ENCODE peak calls at places on chromosomes 1 and 21, in six cellular contexts. Z is skeletal muscle cell, O is tibial artery, D is bronchial epithelial cell, G is fibroblast of lung, Q is heart left ventricle. W is an unnamed sample.

GRCh38 chr1:204073837-204074273 is 940 bp downstream of the SOX13 start:
- DNase-seq in D (no peak), Z (no peak), G (peak), O (no peak), Q (peak), W (no peak)

GRCh38 chr21:46322351-46323226 is 1.1 kb downstream of the C21orf58 start:
- DNase-seq in D (peak), Q (no peak), G (peak), O (no peak), Z (no peak), W (no peak)

GRCh38 chr1:38728176-38728908 is 131.2 kb downstream of the RRAGC start:
- DNase-seq in D (peak), G (peak), O (peak), Z (peak), Q (peak), W (no peak)

GRCh38 chr1:218350909-218351616 is 5.9 kb downstream of the TGFB2 start:
- DNase-seq in Q (no peak), D (peak), G (peak), O (no peak), Z (no peak), W (no peak)

GRCh38 chr1:50268049-50268448 is 155.2 kb downstream of the DMRTA2 start:
- DNase-seq in O (no peak), Q (no peak), D (peak), G (no peak), Z (no peak), W (no peak)

GRCh38 chr21:45050786-45051489 is 23.4 kb upstream of the ADARB1 start:
- DNase-seq in D (no peak), G (peak), O (peak), Z (peak), Q (no peak), W (no peak)

GRCh38 chr1:33029209-33029608 is 7.5 kb downstream of the AK2 start:
- DNase-seq in Z (no peak), O (no peak), Q (no peak), D (no peak), G (no peak), W (no peak)

GRCh38 chr1:33007190-33008050 is 29.3 kb downstream of the AK2 start:
- DNase-seq in Q (peak), Z (peak), G (peak), O (peak), D (peak), W (no peak)

GRCh38 chr21:38995755-38996154 is 187.5 kb downstream of the PSMG1 start:
- DNase-seq in O (no peak), G (no peak), Z (no peak), Q (no peak), D (no peak), W (no peak)

GRCh38 chr1:88608139-88608943 is 75.7 kb upstream of the PKN2 start:
- DNase-seq in Z (no peak), O (no peak), D (peak), G (peak), Q (no peak), W (peak)

GRCh38 chr1:96559707-96560588 is 161.6 kb upstream of the PTBP2 start:
- DNase-seq in O (peak), Q (no peak), Z (peak), D (peak), G (peak), W (no peak)

GRCh38 chr1:228348708-228349467 is 57.7 kb downstream of the TRIM11 start:
- DNase-seq in Q (peak), G (no peak), D (no peak), Z (no peak), O (peak), W (no peak)

GRCh38 chr1:91730781-91731732 is 154.9 kb downstream of the TGFBR3 start:
- DNase-seq in G (peak), Q (peak), O (peak), Z (peak), D (peak), W (peak)

DNA sequence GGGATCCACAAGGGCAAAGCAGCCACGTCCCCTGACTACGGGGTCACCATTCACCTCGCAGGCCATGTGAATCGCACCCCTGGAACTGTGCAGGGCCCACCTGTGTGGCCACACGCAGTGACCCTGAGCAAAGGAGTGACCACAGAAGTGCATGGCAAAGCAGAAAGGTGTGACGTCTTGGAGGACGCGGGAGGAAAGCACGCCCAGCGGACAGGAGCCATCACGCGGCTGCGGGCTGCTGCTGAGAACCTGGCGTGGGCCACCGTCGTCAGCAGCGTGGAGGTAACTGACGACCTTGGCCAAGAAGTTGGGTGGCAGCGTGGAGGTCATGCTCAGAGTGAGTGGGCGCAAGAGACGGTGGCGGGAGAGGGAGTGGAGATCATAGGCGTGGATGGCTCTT is 76.7 kb upstream of the C1orf174 start:
- DNase-seq in Z (no peak), Q (no peak), D (no peak), O (no peak), G (no peak), W (no peak)
- H3K4me3 ChIP-seq in Z (no peak), Q (no peak), D (no peak), O (no peak), G (no peak), W (no peak)

GRCh38 chr1:186854102-186854501 is 25.4 kb downstream of the PLA2G4A start:
- DNase-seq in Q (no peak), O (no peak), G (no peak), D (no peak), Z (no peak), W (no peak)

GRCh38 chr1:186849824-186850223 is 21.1 kb downstream of the PLA2G4A start:
- DNase-seq in Z (no peak), G (no peak), O (no peak), D (no peak), Q (no peak), W (no peak)

GRCh38 chr1:186848509-186849130 is 19.9 kb downstream of the PLA2G4A start:
- DNase-seq in G (no peak), D (peak), Z (no peak), O (no peak), Q (no peak), W (no peak)

GRCh38 chr1:186845581-186846210 is 16.9 kb downstream of the PLA2G4A start:
- DNase-seq in Z (no peak), Q (no peak), O (no peak), D (no peak), G (peak), W (no peak)

DNA sequence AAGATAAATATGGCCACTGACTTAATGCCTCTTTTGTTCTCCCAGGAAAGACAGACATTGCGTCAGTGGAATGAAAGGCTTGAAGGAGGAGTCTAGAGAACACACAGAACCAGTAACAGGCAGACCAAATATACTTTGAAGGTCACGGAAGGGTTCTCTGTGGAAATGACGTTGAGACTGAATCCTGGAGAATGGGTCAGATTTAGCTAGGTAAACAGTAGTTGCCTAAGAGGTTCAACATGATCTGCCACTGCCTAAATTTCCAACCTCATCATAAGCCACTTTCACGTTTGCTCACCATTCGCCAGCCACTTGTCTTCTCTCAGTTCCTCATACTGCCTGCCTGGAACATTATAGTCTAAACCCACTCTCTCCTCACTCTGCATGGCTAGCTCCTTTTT is 20.5 kb downstream of the PLA2G4A start:
- DNase-seq in G (no peak), Q (no peak), Z (no peak), O (no peak), D (no peak), W (no peak)
- H3K4me3 ChIP-seq in G (no peak), Q (no peak), Z (no peak), O (no peak), D (no peak), W (no peak)

GRCh38 chr1:8285965-8286364 is 31.9 kb upstream of the SLC45A1 start:
- DNase-seq in Z (no peak), Q (no peak), O (no peak), D (no peak), G (no peak), W (no peak)
- H3K4me3 ChIP-seq in Z (no peak), Q (no peak), O (no peak), D (no peak), G (no peak), W (no peak)

GRCh38 chr1:2427051-2427450 is 14.7 kb upstream of the PEX10 start:
- DNase-seq in Z (no peak), O (no peak), G (no peak), Q (no peak), D (no peak), W (no peak)
- H3K4me3 ChIP-seq in Z (no peak), O (no peak), G (no peak), Q (no peak), D (no peak), W (no peak)

DNA sequence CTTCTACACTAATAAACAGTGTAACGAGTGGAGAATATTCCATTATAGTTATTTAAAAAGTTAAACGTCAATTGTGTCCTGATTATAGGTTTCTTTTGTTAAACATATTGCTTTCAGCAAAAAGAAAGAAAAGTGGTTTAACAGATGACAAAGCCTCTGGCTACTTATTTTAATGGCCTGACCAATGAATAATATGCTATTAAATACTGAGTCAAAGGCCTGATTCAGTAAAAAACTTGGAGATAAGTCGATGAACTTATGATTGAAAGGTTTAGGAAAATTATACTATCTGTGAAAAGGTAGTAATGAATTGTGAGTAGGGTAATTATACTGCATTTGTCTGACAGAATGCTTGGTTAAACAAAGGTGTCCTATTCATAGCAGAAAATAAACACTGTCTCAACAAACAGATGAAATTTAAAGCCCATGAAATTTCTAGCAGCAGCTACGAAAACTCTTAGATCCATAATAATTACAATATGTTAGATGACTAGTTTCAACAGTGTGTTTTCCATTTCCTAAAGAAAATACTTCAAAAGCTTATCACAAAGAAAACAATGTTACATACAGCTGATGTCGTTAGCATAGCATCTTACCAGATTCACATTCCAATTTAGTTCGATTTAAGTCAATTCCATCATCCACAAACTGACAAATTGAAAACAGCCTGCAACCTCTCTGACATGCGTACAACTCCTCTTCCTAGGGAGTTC is 6.2 kb downstream of the TMEM59 start:
- DNase-seq in D (no peak), Q (no peak), O (no peak), Z (no peak), G (peak), W (no peak)
- H3K4me3 ChIP-seq in D (no peak), Q (no peak), O (no peak), Z (no peak), G (no peak), W (no peak)

DNA sequence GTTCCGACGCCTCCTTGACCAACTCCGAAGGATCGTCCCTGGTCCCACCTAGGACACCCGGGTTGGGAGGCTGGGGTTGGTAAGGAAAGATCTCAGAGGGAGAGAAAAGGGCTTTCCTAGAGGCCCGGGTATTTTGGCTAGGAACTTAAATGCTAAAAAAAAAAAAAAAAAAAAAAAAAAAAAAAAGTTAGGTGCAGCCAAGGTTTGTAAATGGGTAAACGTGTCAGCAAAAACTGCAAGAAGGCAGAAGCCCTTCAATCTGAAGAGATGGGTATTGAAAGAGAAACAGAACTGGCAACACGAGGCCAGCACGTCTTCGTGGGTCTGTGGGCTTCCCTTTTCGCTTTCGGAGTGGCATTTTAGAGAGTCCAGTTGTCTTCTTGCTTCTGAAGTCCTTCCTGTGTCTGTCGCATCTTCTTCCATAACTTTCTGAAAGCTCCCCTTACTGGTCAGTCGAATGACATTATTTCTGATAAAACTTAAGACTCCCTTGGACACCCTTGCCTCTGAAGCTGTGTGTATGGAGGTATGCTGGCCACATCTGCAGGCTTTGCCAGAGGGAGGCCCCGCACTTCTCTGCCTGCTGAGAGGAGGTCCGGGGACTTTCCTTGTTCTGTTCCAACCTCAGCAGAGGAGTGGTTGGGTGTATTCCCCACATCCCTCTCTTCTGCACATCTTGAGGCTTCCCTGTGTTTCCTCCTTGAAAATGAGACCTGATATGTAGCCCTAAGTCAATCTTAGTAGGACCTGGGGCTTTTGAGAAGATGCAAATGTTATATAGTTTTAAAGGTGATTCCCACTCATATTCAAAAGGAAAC is 745 bp downstream of the RCSD1 start:
- DNase-seq in G (no peak), Q (no peak), D (no peak), O (no peak), Z (no peak), W (peak)
- H3K4me3 ChIP-seq in G (peak), Q (peak), D (peak), O (peak), Z (peak), W (peak)

DNA sequence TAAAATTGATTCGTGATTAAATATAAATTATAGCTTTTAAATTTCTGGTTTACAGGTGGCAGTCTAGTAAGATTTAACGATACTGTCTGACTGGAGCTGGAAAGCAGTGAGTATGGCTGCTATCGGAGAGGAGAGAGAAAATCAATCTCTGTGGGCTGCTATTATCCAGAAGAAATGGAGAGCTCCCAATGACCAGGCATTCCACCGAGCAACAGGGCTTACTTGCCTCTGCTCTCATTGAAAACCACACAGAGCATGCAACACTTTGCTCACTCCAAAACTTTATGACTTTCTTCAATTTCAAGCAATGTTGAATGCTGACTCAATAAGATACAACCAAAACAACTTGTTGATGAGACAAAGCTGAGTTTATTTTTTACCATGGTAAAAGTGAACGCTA is 337.0 kb upstream of the NCAM2 start:
- DNase-seq in Z (no peak), D (no peak), Q (no peak), G (no peak), O (no peak), W (no peak)
- H3K4me3 ChIP-seq in Z (no peak), D (no peak), Q (no peak), G (no peak), O (no peak), W (no peak)